ENCODE peak calls at places on chromosomes 5 and 9, in nine cellular contexts. One of them, this sample, is unnamed.

GRCh38 chr9:115058175-115058574 is 59.8 kb downstream of the TNC start:
- DNase-seq in CD8-positive, alpha-beta memory T cell: no peak
- DNase-seq in activated effector memory CD4-positive, alpha-beta T cell treated with anti-CD3 and anti-CD28 coated beads, Interleukin-2, amount 50 U/mL, for 16 hours: no peak
- DNase-seq in osteocyte: no peak
- DNase-seq in activated CD4-positive, alpha-beta memory T cell treated with anti-CD3 and anti-CD28 coated beads, Interleukin-2, amount 10 ng/mL, durations not matched to agents 7 days and 5 days: no peak
- DNase-seq in Panc1: no peak
- DNase-seq in GM13976: no peak
- DNase-seq in HEK293T: no peak
- DNase-seq in mesendoderm: peak
- DNase-seq in this sample: no peak

GRCh38 chr5:148645527-148645926 is 8.8 kb downstream of the HTR4 start:
- DNase-seq in HEK293T: no peak
- DNase-seq in activated effector memory CD4-positive, alpha-beta T cell treated with anti-CD3 and anti-CD28 coated beads, Interleukin-2, amount 50 U/mL, for 16 hours: no peak
- DNase-seq in osteocyte: no peak
- DNase-seq in activated CD4-positive, alpha-beta memory T cell treated with anti-CD3 and anti-CD28 coated beads, Interleukin-2, amount 10 ng/mL, durations not matched to agents 7 days and 5 days: no peak
- DNase-seq in GM13976: no peak
- DNase-seq in mesendoderm: no peak
- DNase-seq in CD8-positive, alpha-beta memory T cell: no peak
- DNase-seq in Panc1: no peak
- DNase-seq in this sample: no peak

GRCh38 chr9:136686794-136687711 is at the start of gene AGPAT2:
- DNase-seq in GM13976: peak
- DNase-seq in mesendoderm: peak
- DNase-seq in Panc1: no peak
- DNase-seq in osteocyte: no peak
- DNase-seq in HEK293T: peak
- DNase-seq in activated CD4-positive, alpha-beta memory T cell treated with anti-CD3 and anti-CD28 coated beads, Interleukin-2, amount 10 ng/mL, durations not matched to agents 7 days and 5 days: peak
- DNase-seq in activated effector memory CD4-positive, alpha-beta T cell treated with anti-CD3 and anti-CD28 coated beads, Interleukin-2, amount 50 U/mL, for 16 hours: peak
- DNase-seq in CD8-positive, alpha-beta memory T cell: peak
- DNase-seq in this sample: peak

GRCh38 chr5:34517249-34517648 is 138.9 kb upstream of the RAI14 start:
- DNase-seq in HEK293T: no peak
- DNase-seq in activated CD4-positive, alpha-beta memory T cell treated with anti-CD3 and anti-CD28 coated beads, Interleukin-2, amount 10 ng/mL, durations not matched to agents 7 days and 5 days: no peak
- DNase-seq in mesendoderm: no peak
- DNase-seq in Panc1: no peak
- DNase-seq in CD8-positive, alpha-beta memory T cell: no peak
- DNase-seq in osteocyte: no peak
- DNase-seq in GM13976: no peak
- DNase-seq in activated effector memory CD4-positive, alpha-beta T cell treated with anti-CD3 and anti-CD28 coated beads, Interleukin-2, amount 50 U/mL, for 16 hours: no peak
- DNase-seq in this sample: no peak

GRCh38 chr5:159038907-159039306 is 60.8 kb downstream of the EBF1 start:
- DNase-seq in CD8-positive, alpha-beta memory T cell: no peak
- DNase-seq in GM13976: no peak
- DNase-seq in Panc1: no peak
- DNase-seq in mesendoderm: no peak
- DNase-seq in activated effector memory CD4-positive, alpha-beta T cell treated with anti-CD3 and anti-CD28 coated beads, Interleukin-2, amount 50 U/mL, for 16 hours: no peak
- DNase-seq in activated CD4-positive, alpha-beta memory T cell treated with anti-CD3 and anti-CD28 coated beads, Interleukin-2, amount 10 ng/mL, durations not matched to agents 7 days and 5 days: no peak
- DNase-seq in osteocyte: no peak
- DNase-seq in HEK293T: no peak
- DNase-seq in this sample: no peak

GRCh38 chr5:15995206-15996052 is 184.2 kb downstream of the MARCHF11 start:
- DNase-seq in CD8-positive, alpha-beta memory T cell: no peak
- DNase-seq in HEK293T: peak
- DNase-seq in mesendoderm: peak
- DNase-seq in Panc1: peak
- DNase-seq in activated effector memory CD4-positive, alpha-beta T cell treated with anti-CD3 and anti-CD28 coated beads, Interleukin-2, amount 50 U/mL, for 16 hours: no peak
- DNase-seq in osteocyte: no peak
- DNase-seq in GM13976: no peak
- DNase-seq in activated CD4-positive, alpha-beta memory T cell treated with anti-CD3 and anti-CD28 coated beads, Interleukin-2, amount 10 ng/mL, durations not matched to agents 7 days and 5 days: no peak
- DNase-seq in this sample: peak

GRCh38 chr9:91954841-91955471 is 4.9 kb upstream of the ROR2 start:
- DNase-seq in activated effector memory CD4-positive, alpha-beta T cell treated with anti-CD3 and anti-CD28 coated beads, Interleukin-2, amount 50 U/mL, for 16 hours: no peak
- DNase-seq in activated CD4-positive, alpha-beta memory T cell treated with anti-CD3 and anti-CD28 coated beads, Interleukin-2, amount 10 ng/mL, durations not matched to agents 7 days and 5 days: peak
- DNase-seq in mesendoderm: peak
- DNase-seq in osteocyte: peak
- DNase-seq in CD8-positive, alpha-beta memory T cell: no peak
- DNase-seq in Panc1: no peak
- DNase-seq in HEK293T: peak
- DNase-seq in GM13976: peak
- DNase-seq in this sample: peak

GRCh38 chr9:12740845-12741244 is 34.0 kb upstream of the LURAP1L start:
- DNase-seq in Panc1: no peak
- DNase-seq in GM13976: no peak
- DNase-seq in HEK293T: no peak
- DNase-seq in CD8-positive, alpha-beta memory T cell: no peak
- DNase-seq in activated CD4-positive, alpha-beta memory T cell treated with anti-CD3 and anti-CD28 coated beads, Interleukin-2, amount 10 ng/mL, durations not matched to agents 7 days and 5 days: no peak
- DNase-seq in activated effector memory CD4-positive, alpha-beta T cell treated with anti-CD3 and anti-CD28 coated beads, Interleukin-2, amount 50 U/mL, for 16 hours: no peak
- DNase-seq in osteocyte: no peak
- DNase-seq in mesendoderm: no peak
- DNase-seq in this sample: no peak

GRCh38 chr5:30100148-30100547 is 1093.3 kb upstream of the CDH6 start:
- DNase-seq in HEK293T: no peak
- DNase-seq in Panc1: no peak
- DNase-seq in activated effector memory CD4-positive, alpha-beta T cell treated with anti-CD3 and anti-CD28 coated beads, Interleukin-2, amount 50 U/mL, for 16 hours: no peak
- DNase-seq in mesendoderm: no peak
- DNase-seq in activated CD4-positive, alpha-beta memory T cell treated with anti-CD3 and anti-CD28 coated beads, Interleukin-2, amount 10 ng/mL, durations not matched to agents 7 days and 5 days: no peak
- DNase-seq in CD8-positive, alpha-beta memory T cell: no peak
- DNase-seq in osteocyte: no peak
- DNase-seq in GM13976: no peak
- DNase-seq in this sample: peak

GRCh38 chr9:138025908-138026307 is 148.3 kb downstream of the CACNA1B start:
- DNase-seq in Panc1: no peak
- DNase-seq in activated CD4-positive, alpha-beta memory T cell treated with anti-CD3 and anti-CD28 coated beads, Interleukin-2, amount 10 ng/mL, durations not matched to agents 7 days and 5 days: no peak
- DNase-seq in CD8-positive, alpha-beta memory T cell: no peak
- DNase-seq in activated effector memory CD4-positive, alpha-beta T cell treated with anti-CD3 and anti-CD28 coated beads, Interleukin-2, amount 50 U/mL, for 16 hours: no peak
- DNase-seq in GM13976: no peak
- DNase-seq in mesendoderm: no peak
- DNase-seq in osteocyte: peak
- DNase-seq in HEK293T: no peak
- DNase-seq in this sample: no peak

GRCh38 chr5:176593273-176593869 is 16.6 kb downstream of the GPRIN1 start:
- DNase-seq in HEK293T: no peak
- DNase-seq in mesendoderm: no peak
- DNase-seq in Panc1: no peak
- DNase-seq in GM13976: no peak
- DNase-seq in activated CD4-positive, alpha-beta memory T cell treated with anti-CD3 and anti-CD28 coated beads, Interleukin-2, amount 10 ng/mL, durations not matched to agents 7 days and 5 days: no peak
- DNase-seq in CD8-positive, alpha-beta memory T cell: no peak
- DNase-seq in osteocyte: no peak
- DNase-seq in activated effector memory CD4-positive, alpha-beta T cell treated with anti-CD3 and anti-CD28 coated beads, Interleukin-2, amount 50 U/mL, for 16 hours: no peak
- DNase-seq in this sample: no peak

GRCh38 chr5:107040907-107041306 is 629.8 kb downstream of the EFNA5 start:
- DNase-seq in GM13976: no peak
- DNase-seq in activated CD4-positive, alpha-beta memory T cell treated with anti-CD3 and anti-CD28 coated beads, Interleukin-2, amount 10 ng/mL, durations not matched to agents 7 days and 5 days: no peak
- DNase-seq in HEK293T: no peak
- DNase-seq in mesendoderm: no peak
- DNase-seq in CD8-positive, alpha-beta memory T cell: no peak
- DNase-seq in Panc1: no peak
- DNase-seq in osteocyte: no peak
- DNase-seq in activated effector memory CD4-positive, alpha-beta T cell treated with anti-CD3 and anti-CD28 coated beads, Interleukin-2, amount 50 U/mL, for 16 hours: no peak
- DNase-seq in this sample: no peak

GRCh38 chr9:114153761-114154596 is 1.4 kb upstream of the COL27A1 start:
- DNase-seq in GM13976: no peak
- DNase-seq in mesendoderm: peak
- DNase-seq in activated effector memory CD4-positive, alpha-beta T cell treated with anti-CD3 and anti-CD28 coated beads, Interleukin-2, amount 50 U/mL, for 16 hours: no peak
- DNase-seq in Panc1: no peak
- DNase-seq in HEK293T: peak
- DNase-seq in CD8-positive, alpha-beta memory T cell: no peak
- DNase-seq in activated CD4-positive, alpha-beta memory T cell treated with anti-CD3 and anti-CD28 coated beads, Interleukin-2, amount 10 ng/mL, durations not matched to agents 7 days and 5 days: no peak
- DNase-seq in osteocyte: no peak
- DNase-seq in this sample: peak

GRCh38 chr5:96247097-96247675 is 185.9 kb downstream of the PCSK1 start:
- DNase-seq in osteocyte: no peak
- DNase-seq in activated effector memory CD4-positive, alpha-beta T cell treated with anti-CD3 and anti-CD28 coated beads, Interleukin-2, amount 50 U/mL, for 16 hours: no peak
- DNase-seq in mesendoderm: peak
- DNase-seq in HEK293T: no peak
- DNase-seq in CD8-positive, alpha-beta memory T cell: no peak
- DNase-seq in GM13976: no peak
- DNase-seq in activated CD4-positive, alpha-beta memory T cell treated with anti-CD3 and anti-CD28 coated beads, Interleukin-2, amount 10 ng/mL, durations not matched to agents 7 days and 5 days: no peak
- DNase-seq in Panc1: no peak
- DNase-seq in this sample: no peak

GRCh38 chr9:87599901-87600610 is 102.4 kb downstream of the DAPK1 start:
- DNase-seq in osteocyte: no peak
- DNase-seq in Panc1: no peak
- DNase-seq in activated effector memory CD4-positive, alpha-beta T cell treated with anti-CD3 and anti-CD28 coated beads, Interleukin-2, amount 50 U/mL, for 16 hours: no peak
- DNase-seq in activated CD4-positive, alpha-beta memory T cell treated with anti-CD3 and anti-CD28 coated beads, Interleukin-2, amount 10 ng/mL, durations not matched to agents 7 days and 5 days: no peak
- DNase-seq in GM13976: no peak
- DNase-seq in mesendoderm: peak
- DNase-seq in CD8-positive, alpha-beta memory T cell: no peak
- DNase-seq in HEK293T: peak
- DNase-seq in this sample: no peak

GRCh38 chr5:100496296-100496695 is 38.9 kb upstream of the FAM174A start:
- DNase-seq in CD8-positive, alpha-beta memory T cell: no peak
- DNase-seq in activated effector memory CD4-positive, alpha-beta T cell treated with anti-CD3 and anti-CD28 coated beads, Interleukin-2, amount 50 U/mL, for 16 hours: no peak
- DNase-seq in GM13976: no peak
- DNase-seq in HEK293T: no peak
- DNase-seq in mesendoderm: no peak
- DNase-seq in osteocyte: no peak
- DNase-seq in Panc1: no peak
- DNase-seq in activated CD4-positive, alpha-beta memory T cell treated with anti-CD3 and anti-CD28 coated beads, Interleukin-2, amount 10 ng/mL, durations not matched to agents 7 days and 5 days: no peak
- DNase-seq in this sample: no peak

GRCh38 chr9:107645464-107645833 is 155.9 kb upstream of the KLF4 start:
- DNase-seq in Panc1: no peak
- DNase-seq in activated effector memory CD4-positive, alpha-beta T cell treated with anti-CD3 and anti-CD28 coated beads, Interleukin-2, amount 50 U/mL, for 16 hours: no peak
- DNase-seq in osteocyte: no peak
- DNase-seq in CD8-positive, alpha-beta memory T cell: no peak
- DNase-seq in mesendoderm: no peak
- DNase-seq in activated CD4-positive, alpha-beta memory T cell treated with anti-CD3 and anti-CD28 coated beads, Interleukin-2, amount 10 ng/mL, durations not matched to agents 7 days and 5 days: no peak
- DNase-seq in GM13976: no peak
- DNase-seq in HEK293T: no peak
- DNase-seq in this sample: no peak

GRCh38 chr9:1977026-1977425 is 38.1 kb upstream of the SMARCA2 start:
- DNase-seq in Panc1: no peak
- DNase-seq in mesendoderm: no peak
- DNase-seq in activated effector memory CD4-positive, alpha-beta T cell treated with anti-CD3 and anti-CD28 coated beads, Interleukin-2, amount 50 U/mL, for 16 hours: no peak
- DNase-seq in HEK293T: no peak
- DNase-seq in activated CD4-positive, alpha-beta memory T cell treated with anti-CD3 and anti-CD28 coated beads, Interleukin-2, amount 10 ng/mL, durations not matched to agents 7 days and 5 days: no peak
- DNase-seq in GM13976: no peak
- DNase-seq in osteocyte: no peak
- DNase-seq in CD8-positive, alpha-beta memory T cell: no peak
- DNase-seq in this sample: no peak

GRCh38 chr5:54004697-54005096 is 305.7 kb downstream of the ARL15 start:
- DNase-seq in HEK293T: no peak
- DNase-seq in CD8-positive, alpha-beta memory T cell: no peak
- DNase-seq in mesendoderm: no peak
- DNase-seq in osteocyte: no peak
- DNase-seq in Panc1: no peak
- DNase-seq in activated CD4-positive, alpha-beta memory T cell treated with anti-CD3 and anti-CD28 coated beads, Interleukin-2, amount 10 ng/mL, durations not matched to agents 7 days and 5 days: no peak
- DNase-seq in GM13976: no peak
- DNase-seq in activated effector memory CD4-positive, alpha-beta T cell treated with anti-CD3 and anti-CD28 coated beads, Interleukin-2, amount 50 U/mL, for 16 hours: no peak
- DNase-seq in this sample: no peak

GRCh38 chr5:6372251-6373080 is 5.9 kb downstream of the MED10 start:
- DNase-seq in HEK293T: no peak
- DNase-seq in GM13976: no peak
- DNase-seq in mesendoderm: no peak
- DNase-seq in Panc1: no peak
- DNase-seq in activated CD4-positive, alpha-beta memory T cell treated with anti-CD3 and anti-CD28 coated beads, Interleukin-2, amount 10 ng/mL, durations not matched to agents 7 days and 5 days: no peak
- DNase-seq in osteocyte: peak
- DNase-seq in CD8-positive, alpha-beta memory T cell: no peak
- DNase-seq in activated effector memory CD4-positive, alpha-beta T cell treated with anti-CD3 and anti-CD28 coated beads, Interleukin-2, amount 50 U/mL, for 16 hours: no peak
- DNase-seq in this sample: no peak

GRCh38 chr5:176790921-176791320 is 19.4 kb upstream of the UNC5A start:
- DNase-seq in activated CD4-positive, alpha-beta memory T cell treated with anti-CD3 and anti-CD28 coated beads, Interleukin-2, amount 10 ng/mL, durations not matched to agents 7 days and 5 days: no peak
- DNase-seq in HEK293T: no peak
- DNase-seq in Panc1: no peak
- DNase-seq in osteocyte: no peak
- DNase-seq in mesendoderm: no peak
- DNase-seq in activated effector memory CD4-positive, alpha-beta T cell treated with anti-CD3 and anti-CD28 coated beads, Interleukin-2, amount 50 U/mL, for 16 hours: no peak
- DNase-seq in GM13976: no peak
- DNase-seq in CD8-positive, alpha-beta memory T cell: no peak
- DNase-seq in this sample: no peak

This sample was measured in GM23338.